ENCODE peak calls at places on chromosome 3, in four cellular contexts. One of them, this sample, is unnamed. For H3K9me3, the result is how much of the 10 kb centered on the place peaks cover.

GRCh38 chr3:122609798-122610559 is 32.5 kb downstream of the PARP15 start:
- DNase-seq in Peyer's patch: no peak
- DNase-seq in adrenal gland: no peak
- DNase-seq in CD4-positive, alpha-beta memory T cell: peak
- DNase-seq in this sample: no peak

GRCh38 chr3:123194552-123194951 is 7.2 kb upstream of the SEC22A start:
- DNase-seq in Peyer's patch: peak
- DNase-seq in adrenal gland: peak
- DNase-seq in CD4-positive, alpha-beta memory T cell: no peak
- DNase-seq in this sample: no peak

GRCh38 chr3:111717601-111718000 is 122.5 kb upstream of the ZBED2 start:
- DNase-seq in Peyer's patch: peak
- DNase-seq in adrenal gland: peak
- DNase-seq in CD4-positive, alpha-beta memory T cell: peak
- DNase-seq in this sample: peak

GRCh38 chr3:167936010-167936409 is 159.7 kb downstream of the GOLIM4 start:
- DNase-seq in Peyer's patch: no peak
- DNase-seq in adrenal gland: no peak
- DNase-seq in CD4-positive, alpha-beta memory T cell: no peak
- DNase-seq in this sample: no peak

GRCh38 chr3:46693897-46694235 is 387 bp upstream of the ALS2CL start:
- DNase-seq in Peyer's patch: peak
- DNase-seq in adrenal gland: peak
- DNase-seq in CD4-positive, alpha-beta memory T cell: no peak
- DNase-seq in this sample: peak

GRCh38 chr3:124967964-124968363 is 33.4 kb upstream of the MUC13 start:
- DNase-seq in Peyer's patch: no peak
- DNase-seq in adrenal gland: no peak
- DNase-seq in CD4-positive, alpha-beta memory T cell: no peak
- DNase-seq in this sample: no peak

GRCh38 chr3:52381623-52382022 is 63.3 kb downstream of the SEMA3G start:
- DNase-seq in Peyer's patch: no peak
- DNase-seq in adrenal gland: no peak
- DNase-seq in CD4-positive, alpha-beta memory T cell: no peak
- DNase-seq in this sample: no peak

GRCh38 chr3:12681586-12682371 is 17.9 kb upstream of the RAF1 start:
- DNase-seq in Peyer's patch: no peak
- DNase-seq in adrenal gland: peak
- DNase-seq in CD4-positive, alpha-beta memory T cell: no peak
- DNase-seq in this sample: no peak

GRCh38 chr3:114447950-114448479 is 154.2 kb downstream of the TIGIT start:
- DNase-seq in Peyer's patch: no peak
- DNase-seq in adrenal gland: no peak
- DNase-seq in CD4-positive, alpha-beta memory T cell: no peak
- DNase-seq in this sample: no peak

GRCh38 chr3:72746412-72747411 is 101.5 kb downstream of the SHQ1 start:
- DNase-seq in Peyer's patch: no peak
- DNase-seq in adrenal gland: no peak
- DNase-seq in CD4-positive, alpha-beta memory T cell: no peak
- DNase-seq in this sample: no peak

GRCh38 chr3:4738737-4739274 is 240.4 kb upstream of the BHLHE40 start:
- DNase-seq in Peyer's patch: no peak
- DNase-seq in adrenal gland: no peak
- DNase-seq in CD4-positive, alpha-beta memory T cell: no peak
- DNase-seq in this sample: no peak

GRCh38 chr3:183428140-183429023 is at the start of gene MCF2L2:
- DNase-seq in Peyer's patch: peak
- DNase-seq in adrenal gland: peak
- DNase-seq in CD4-positive, alpha-beta memory T cell: peak
- DNase-seq in this sample: peak

GRCh38 chr3:46990573-46991374 is 11.3 kb downstream of the NBEAL2 start:
- DNase-seq in Peyer's patch: peak
- DNase-seq in adrenal gland: no peak
- DNase-seq in CD4-positive, alpha-beta memory T cell: no peak
- DNase-seq in this sample: no peak

GRCh38 chr3:170259853-170260386 is 37.7 kb downstream of the PRKCI start:
- DNase-seq in Peyer's patch: no peak
- DNase-seq in adrenal gland: no peak
- DNase-seq in CD4-positive, alpha-beta memory T cell: no peak
- DNase-seq in this sample: no peak

GRCh38 chr3:117903226-117903625 is 1131.4 kb downstream of the IGSF11 start:
- DNase-seq in Peyer's patch: no peak
- DNase-seq in adrenal gland: no peak
- DNase-seq in CD4-positive, alpha-beta memory T cell: no peak
- DNase-seq in this sample: no peak

GRCh38 chr3:23094890-23095462 is 108.2 kb upstream of the UBE2E2 start:
- DNase-seq in Peyer's patch: no peak
- DNase-seq in adrenal gland: no peak
- DNase-seq in CD4-positive, alpha-beta memory T cell: no peak
- DNase-seq in this sample: no peak

DNA sequence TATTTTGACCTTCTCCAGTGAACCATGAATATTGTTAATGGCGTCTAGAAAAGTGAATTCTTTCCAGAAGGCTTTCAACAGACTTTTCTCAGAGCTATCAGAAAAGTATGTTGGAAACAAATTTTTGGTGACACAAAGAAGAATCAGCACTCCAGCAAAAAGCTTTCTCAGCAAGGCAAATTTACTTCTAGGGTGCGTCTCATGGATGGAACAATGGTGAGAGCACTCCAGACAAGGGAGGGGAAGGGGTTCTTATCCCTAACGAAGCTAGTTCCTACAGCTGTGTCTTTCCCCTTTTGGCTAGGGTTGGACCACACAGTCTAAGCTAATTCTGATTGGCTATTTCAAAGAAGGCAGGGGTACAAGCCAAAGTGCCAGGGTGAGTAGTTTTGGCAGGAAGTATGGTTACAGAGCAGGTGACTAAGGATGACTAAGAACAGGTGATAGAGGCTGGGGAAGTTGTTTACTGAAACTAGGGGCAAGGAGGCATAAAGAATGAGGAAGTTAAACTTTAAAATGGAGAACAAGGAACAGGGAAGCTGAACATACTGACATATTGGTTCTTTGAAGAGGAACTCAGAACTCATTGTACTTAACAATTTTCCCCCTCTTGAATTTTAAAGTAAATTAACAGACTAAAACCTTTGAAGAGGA is 959.8 kb downstream of the NAALADL2 start:
- DNase-seq in Peyer's patch: no peak
- DNase-seq in adrenal gland: no peak
- DNase-seq in CD4-positive, alpha-beta memory T cell: no peak
- DNase-seq in this sample: no peak
- H3K9me3 ChIP-seq in Peyer's patch: under half
- H3K9me3 ChIP-seq in adrenal gland: under half
- H3K9me3 ChIP-seq in CD4-positive, alpha-beta memory T cell: under half
- H3K9me3 ChIP-seq in this sample: under half

GRCh38 chr3:197567900-197568685 is 12.3 kb upstream of the BDH1 start:
- DNase-seq in Peyer's patch: no peak
- DNase-seq in adrenal gland: no peak
- DNase-seq in CD4-positive, alpha-beta memory T cell: no peak
- DNase-seq in this sample: no peak
- H3K9me3 ChIP-seq in Peyer's patch: under half
- H3K9me3 ChIP-seq in adrenal gland: under half
- H3K9me3 ChIP-seq in CD4-positive, alpha-beta memory T cell: under half
- H3K9me3 ChIP-seq in this sample: under half

GRCh38 chr3:157190242-157190876 is 30.4 kb upstream of the CCNL1 start:
- DNase-seq in Peyer's patch: no peak
- DNase-seq in adrenal gland: no peak
- DNase-seq in CD4-positive, alpha-beta memory T cell: no peak
- DNase-seq in this sample: no peak

GRCh38 chr3:157182879-157183278 is 22.9 kb upstream of the CCNL1 start:
- DNase-seq in Peyer's patch: no peak
- DNase-seq in adrenal gland: no peak
- DNase-seq in CD4-positive, alpha-beta memory T cell: no peak
- DNase-seq in this sample: no peak

DNA sequence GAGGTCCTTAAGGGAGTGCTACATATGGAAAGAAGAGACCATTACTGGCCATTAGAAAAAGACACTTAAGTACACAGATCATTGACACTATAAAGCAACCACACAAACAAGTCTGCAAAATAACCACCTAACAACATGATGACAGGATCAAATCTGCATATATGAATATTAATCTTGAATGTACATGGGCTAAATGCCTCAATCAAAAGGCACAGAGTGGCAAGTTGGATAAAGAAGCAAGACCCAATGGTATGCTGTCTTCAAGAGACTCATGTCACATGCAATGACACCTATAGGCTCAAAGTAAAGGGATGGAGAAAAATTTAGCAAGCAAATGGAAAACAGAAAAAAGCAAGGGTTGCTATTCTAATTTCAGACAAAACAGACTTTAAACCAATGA is 28.4 kb upstream of the CCNL1 start:
- DNase-seq in Peyer's patch: no peak
- DNase-seq in adrenal gland: no peak
- DNase-seq in CD4-positive, alpha-beta memory T cell: no peak
- DNase-seq in this sample: no peak
- H3K9me3 ChIP-seq in Peyer's patch: under half
- H3K9me3 ChIP-seq in adrenal gland: under half
- H3K9me3 ChIP-seq in CD4-positive, alpha-beta memory T cell: under half
- H3K9me3 ChIP-seq in this sample: under half

GRCh38 chr3:1515842-1516241 is 423.0 kb downstream of the CNTN6 start:
- DNase-seq in Peyer's patch: no peak
- DNase-seq in adrenal gland: no peak
- DNase-seq in CD4-positive, alpha-beta memory T cell: no peak
- DNase-seq in this sample: no peak
- H3K9me3 ChIP-seq in Peyer's patch: under half
- H3K9me3 ChIP-seq in adrenal gland: under half
- H3K9me3 ChIP-seq in CD4-positive, alpha-beta memory T cell: under half
- H3K9me3 ChIP-seq in this sample: under half

GRCh38 chr3:180776433-180776832 is 97.1 kb upstream of the CCDC39 start:
- DNase-seq in Peyer's patch: no peak
- DNase-seq in adrenal gland: no peak
- DNase-seq in CD4-positive, alpha-beta memory T cell: no peak
- DNase-seq in this sample: no peak
- H3K9me3 ChIP-seq in Peyer's patch: under half
- H3K9me3 ChIP-seq in adrenal gland: under half
- H3K9me3 ChIP-seq in CD4-positive, alpha-beta memory T cell: under half
- H3K9me3 ChIP-seq in this sample: under half

GRCh38 chr3:44722103-44722401 is 7.4 kb upstream of the ZNF501 start:
- DNase-seq in Peyer's patch: no peak
- DNase-seq in adrenal gland: no peak
- DNase-seq in CD4-positive, alpha-beta memory T cell: no peak
- DNase-seq in this sample: no peak

GRCh38 chr3:44721231-44722102 is 8.0 kb upstream of the ZNF501 start:
- DNase-seq in Peyer's patch: no peak
- DNase-seq in adrenal gland: no peak
- DNase-seq in CD4-positive, alpha-beta memory T cell: no peak
- DNase-seq in this sample: no peak
- H3K9me3 ChIP-seq in Peyer's patch: half or more
- H3K9me3 ChIP-seq in adrenal gland: under half
- H3K9me3 ChIP-seq in CD4-positive, alpha-beta memory T cell: under half
- H3K9me3 ChIP-seq in this sample: half or more

DNA sequence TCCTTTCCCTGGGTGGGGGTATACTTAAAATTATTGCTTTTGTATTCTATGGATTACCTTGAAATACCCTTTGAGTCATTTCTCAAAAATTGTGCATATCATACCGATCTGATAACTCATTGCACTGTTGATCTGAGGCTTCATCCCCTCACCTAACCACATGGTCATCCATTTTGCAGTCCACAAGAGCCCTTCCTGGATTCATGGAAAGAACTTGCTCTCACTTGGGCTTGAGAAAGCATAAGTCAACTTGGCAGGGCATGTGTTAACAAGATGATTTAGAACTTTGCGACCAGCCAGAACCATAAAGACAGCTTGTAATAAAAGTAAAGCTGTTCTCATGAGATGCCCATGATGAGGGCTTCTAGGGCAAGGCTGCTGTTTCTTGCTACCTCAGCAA is 22.2 kb downstream of the MME start:
- DNase-seq in Peyer's patch: no peak
- DNase-seq in adrenal gland: no peak
- DNase-seq in CD4-positive, alpha-beta memory T cell: no peak
- DNase-seq in this sample: no peak
- H3K9me3 ChIP-seq in Peyer's patch: under half
- H3K9me3 ChIP-seq in adrenal gland: under half
- H3K9me3 ChIP-seq in CD4-positive, alpha-beta memory T cell: under half
- H3K9me3 ChIP-seq in this sample: under half